ENCODE peak calls at places on chromosome 9, in four cellular contexts. A is hepatocyte, E is osteoblast, L is fibroblast of lung. J is an unnamed sample.

GRCh38 chr9:116190997-116191396 is 37.4 kb downstream of the PAPPA start:
- DNase-seq in A (peak; percentile 14), L (peak; percentile 78), E (peak; percentile 86), J (no peak)

GRCh38 chr9:95025213-95026170 is 292.0 kb downstream of the FANCC start:
- DNase-seq in A (peak; percentile 87), E (peak; percentile 70), L (peak; percentile 90), J (peak; percentile 37)

GRCh38 chr9:85182381-85182780 is 512.9 kb downstream of the NTRK2 start:
- DNase-seq in L (no peak), A (no peak), E (no peak), J (no peak)

GRCh38 chr9:91071185-91071990 is 269.8 kb downstream of the SYK start:
- DNase-seq in E (peak; percentile 87), L (peak; percentile 94), A (peak; percentile 16), J (peak; percentile 82)

GRCh38 chr9:26033346-26033745 is 355.1 kb upstream of the TUSC1 start:
- DNase-seq in A (no peak), E (no peak), L (peak; percentile 0), J (no peak)

GRCh38 chr9:36025751-36026150 is 11.0 kb upstream of the RECK start:
- DNase-seq in L (no peak), E (no peak), A (no peak), J (no peak)

GRCh38 chr9:71793386-71794105 is 25.2 kb upstream of the CEMIP2 start:
- DNase-seq in L (no peak), E (peak; percentile 61), A (peak; percentile 31), J (no peak)

GRCh38 chr9:71928806-71929205 is 17.4 kb downstream of the C9orf85 start:
- DNase-seq in L (no peak), E (peak; percentile 85), A (no peak), J (no peak)

GRCh38 chr9:90547896-90548295 is 94.7 kb downstream of the DIRAS2 start:
- DNase-seq in E (no peak), A (no peak), L (no peak), J (no peak)

GRCh38 chr9:137665697-137666504 is 47.1 kb downstream of the EHMT1 start:
- DNase-seq in E (no peak), L (peak; percentile 11), A (peak; percentile 57), J (no peak)

GRCh38 chr9:113705938-113706519 is 170.1 kb upstream of the ZNF618 start:
- DNase-seq in L (no peak), A (peak; percentile 24), E (no peak), J (no peak)
- H2AFZ ChIP-seq in L (no peak overlapping the region), A (no peak overlapping the region), E (no peak overlapping the region), J (no peak overlapping the region)

GRCh38 chr9:6417186-6417585 is 4.2 kb downstream of the UHRF2 start:
- DNase-seq in E (peak; percentile 53), L (no peak), A (no peak), J (no peak)
- H3K4me3 ChIP-seq in E (peak overlapping the region; percentile 28), L (peak overlapping the region; percentile 3), A (no peak overlapping the region), J (no peak overlapping the region)

GRCh38 chr9:124940894-124941688 is at the start of gene GOLGA1:
- DNase-seq in A (peak; percentile 99), L (peak; percentile 93), E (peak; percentile 98), J (peak; percentile 98)
- H2AFZ ChIP-seq in A (peak within 1 kb of the TSS; percentile 83), L (peak within 1 kb of the TSS; percentile 85), E (peak within 1 kb of the TSS; percentile 93), J (peak within 1 kb of the TSS; percentile 97)

DNA sequence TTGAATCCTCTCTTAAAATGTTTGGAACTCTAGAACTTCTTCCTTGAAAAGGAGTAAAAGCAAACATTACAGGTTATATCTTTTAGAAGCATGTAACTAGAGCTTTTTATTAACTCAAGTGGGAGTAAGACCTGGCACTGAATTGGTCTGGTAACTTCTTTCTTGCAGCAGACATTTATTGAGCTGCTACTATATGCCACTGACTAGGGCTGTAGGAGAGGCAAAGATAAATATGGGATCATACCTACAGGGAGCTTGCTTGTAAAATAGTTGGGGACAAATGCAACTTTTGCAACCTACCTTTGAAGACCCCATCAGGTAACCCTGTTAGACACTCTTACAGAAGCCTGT is 231.9 kb upstream of the TUT7 start:
- DNase-seq in A (no peak), E (peak; percentile 64), L (no peak), J (no peak)
- H3K4me3 ChIP-seq in A (no peak overlapping the region), E (peak overlapping the region; percentile 53), L (peak overlapping the region; percentile 20), J (no peak overlapping the region)

GRCh38 chr9:63817622-63818518 is 1467.1 kb downstream of the FOXD4L5 start:
- DNase-seq in L (peak; percentile 13), E (peak; percentile 84), A (peak; percentile 60), J (peak; percentile 44)
- H2AFZ ChIP-seq in L (no peak overlapping the region), E (no peak overlapping the region), A (no peak overlapping the region), J (no peak overlapping the region)

DNA sequence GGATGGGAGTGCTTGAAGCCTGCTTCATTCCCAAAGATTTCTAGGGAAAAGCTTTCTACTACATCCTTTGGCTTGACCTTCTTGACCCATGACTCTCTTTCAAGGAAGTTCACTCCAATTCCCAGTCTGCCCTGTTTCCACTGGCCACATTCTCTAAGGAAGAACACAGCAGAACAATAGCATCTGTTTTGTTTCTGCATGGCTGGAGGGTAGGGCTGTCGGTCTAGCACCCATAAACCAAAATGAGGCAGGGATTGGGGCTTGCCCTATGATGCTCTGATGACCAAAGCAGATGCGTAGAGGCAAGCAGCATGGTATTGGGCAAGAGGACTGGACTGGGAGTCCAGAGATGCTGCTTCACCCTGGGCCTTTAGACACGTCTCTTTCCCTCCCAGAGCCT is 24.1 kb downstream of the GOLGA2 start:
- DNase-seq in E (peak; percentile 82), L (peak; percentile 37), A (no peak), J (no peak)
- H3K4me3 ChIP-seq in E (no peak overlapping the region), L (no peak overlapping the region), A (no peak overlapping the region), J (no peak overlapping the region)

DNA sequence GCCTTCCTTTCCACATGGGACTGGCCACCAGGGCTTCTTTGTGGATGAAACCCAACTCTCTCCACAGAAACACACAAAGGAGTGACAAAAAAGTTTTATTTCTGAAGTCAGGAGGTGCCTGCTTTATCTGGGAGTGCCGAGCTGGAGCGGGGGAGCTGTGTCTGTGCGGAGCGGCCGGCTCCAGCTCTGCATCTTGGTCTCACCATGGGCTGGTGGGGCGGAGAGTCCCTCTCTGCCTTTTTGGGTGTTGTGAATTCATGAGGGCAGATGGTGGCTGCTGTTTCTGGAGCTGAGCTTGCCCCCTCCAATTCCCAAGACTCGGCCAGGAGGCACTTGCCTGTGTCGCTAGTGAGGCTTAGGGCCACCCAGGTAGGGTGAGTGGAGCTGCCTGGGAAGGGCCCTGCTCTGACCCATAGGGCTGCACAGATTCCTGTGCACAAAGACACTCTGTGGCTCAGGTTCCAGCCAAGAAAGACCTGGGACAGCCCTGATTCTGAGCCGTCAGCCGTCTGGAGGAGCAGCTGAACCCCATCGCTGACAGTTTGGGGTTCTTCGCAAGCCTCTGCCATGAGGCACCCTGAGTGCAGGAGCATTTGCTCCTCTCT is 1.4 kb downstream of the DBH start:
- DNase-seq in E (peak; percentile 52), L (no peak), A (no peak), J (no peak)
- H2AFZ ChIP-seq in E (no peak overlapping the region), L (no peak overlapping the region), A (no peak overlapping the region), J (no peak overlapping the region)

GRCh38 chr9:133680976-133681657 is 45.0 kb downstream of the DBH start:
- DNase-seq in L (no peak), E (no peak), A (no peak), J (no peak)

GRCh38 chr9:133679466-133680051 is 43.4 kb downstream of the DBH start:
- DNase-seq in A (no peak), E (no peak), L (no peak), J (no peak)

GRCh38 chr9:133680250-133680975 is 44.2 kb downstream of the DBH start:
- DNase-seq in E (no peak), L (no peak), A (no peak), J (no peak)

GRCh38 chr9:133677126-133678010 is 41.2 kb downstream of the DBH start:
- DNase-seq in L (no peak), A (no peak), E (no peak), J (no peak)

DNA sequence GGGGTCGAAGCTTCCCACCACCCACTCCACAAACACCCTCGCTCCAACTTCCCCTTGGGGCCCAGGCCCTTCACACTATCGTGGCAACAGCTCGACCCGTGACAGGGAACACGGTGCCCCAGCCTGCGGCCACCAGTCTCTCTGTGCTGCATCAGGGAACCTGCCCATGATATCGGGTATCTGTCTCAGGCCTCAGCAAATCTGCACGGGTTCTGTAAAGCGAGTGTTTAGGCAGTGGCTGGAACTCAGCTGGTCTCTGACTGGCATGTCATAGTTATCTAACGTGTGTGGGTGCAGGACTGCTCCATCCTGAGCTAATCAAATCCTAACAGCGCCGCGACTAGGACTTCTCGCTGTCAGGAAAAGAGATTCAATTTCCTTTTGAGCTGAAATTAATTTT is 42.9 kb downstream of the DBH start:
- DNase-seq in E (no peak), L (no peak), A (no peak), J (no peak)
- H3K4me3 ChIP-seq in E (no peak overlapping the region), L (no peak overlapping the region), A (no peak overlapping the region), J (no peak overlapping the region)

GRCh38 chr9:133470427-133470924 is 8.4 kb downstream of the SLC2A6 start:
- DNase-seq in L (no peak), A (no peak), E (no peak), J (no peak)

GRCh38 chr9:133472277-133472645 is 6.6 kb downstream of the SLC2A6 start:
- DNase-seq in L (no peak), A (no peak), E (no peak), J (no peak)

GRCh38 chr9:133472753-133473378 is 6.0 kb downstream of the SLC2A6 start:
- DNase-seq in E (no peak), L (no peak), A (no peak), J (no peak)

GRCh38 chr9:133470988-133471387 is 7.9 kb downstream of the SLC2A6 start:
- DNase-seq in L (no peak), A (no peak), E (no peak), J (no peak)

GRCh38 chr9:133471551-133472276 is 7.2 kb downstream of the SLC2A6 start:
- DNase-seq in A (no peak), L (no peak), E (no peak), J (no peak)
- H2AFZ ChIP-seq in A (no peak overlapping the region), L (no peak overlapping the region), E (no peak overlapping the region), J (no peak overlapping the region)